ENCODE peak calls at places on chromosomes 2 and 18, in eight cellular contexts. One of them, this sample, is unnamed.

GRCh38 chr2:20193185-20193584 is 31.7 kb downstream of the SDC1 start:
- DNase-seq in neural crest cell: no peak
- DNase-seq in heart left ventricle: no peak
- DNase-seq in NCI-H1092 treated with DMSO at 0.1 percent for 48 hours: no peak
- DNase-seq in kidney glomerular epithelial cell: no peak
- DNase-seq in GM13977: no peak
- DNase-seq in NCI-H1436: no peak
- DNase-seq in pulmonary artery endothelial cell: no peak
- DNase-seq in this sample: no peak

GRCh38 chr18:62999921-63000320 is 284.6 kb downstream of the PHLPP1 start:
- DNase-seq in heart left ventricle: no peak
- DNase-seq in NCI-H1092 treated with DMSO at 0.1 percent for 48 hours: no peak
- DNase-seq in NCI-H1436: no peak
- DNase-seq in neural crest cell: no peak
- DNase-seq in kidney glomerular epithelial cell: no peak
- DNase-seq in pulmonary artery endothelial cell: no peak
- DNase-seq in GM13977: no peak
- DNase-seq in this sample: no peak

GRCh38 chr2:173657996-173658717 is 303.5 kb downstream of the CDCA7 start:
- DNase-seq in neural crest cell: no peak
- DNase-seq in kidney glomerular epithelial cell: peak; percentile 79
- DNase-seq in heart left ventricle: peak; percentile 47
- DNase-seq in NCI-H1092 treated with DMSO at 0.1 percent for 48 hours: no peak
- DNase-seq in pulmonary artery endothelial cell: peak; percentile 13
- DNase-seq in NCI-H1436: no peak
- DNase-seq in GM13977: no peak
- DNase-seq in this sample: no peak

GRCh38 chr2:64595397-64596160 is 58.1 kb downstream of the SERTAD2 start:
- DNase-seq in NCI-H1436: no peak
- DNase-seq in NCI-H1092 treated with DMSO at 0.1 percent for 48 hours: no peak
- DNase-seq in neural crest cell: no peak
- DNase-seq in pulmonary artery endothelial cell: no peak
- DNase-seq in heart left ventricle: no peak
- DNase-seq in GM13977: no peak
- DNase-seq in kidney glomerular epithelial cell: no peak
- DNase-seq in this sample: peak; percentile 65

GRCh38 chr18:10379511-10379910 is 74.9 kb upstream of the APCDD1 start:
- DNase-seq in pulmonary artery endothelial cell: no peak
- DNase-seq in NCI-H1436: no peak
- DNase-seq in GM13977: no peak
- DNase-seq in NCI-H1092 treated with DMSO at 0.1 percent for 48 hours: no peak
- DNase-seq in kidney glomerular epithelial cell: no peak
- DNase-seq in heart left ventricle: no peak
- DNase-seq in neural crest cell: no peak
- DNase-seq in this sample: no peak

GRCh38 chr2:191105082-191105481 is 45.7 kb downstream of the STAT4 start:
- DNase-seq in pulmonary artery endothelial cell: no peak
- DNase-seq in neural crest cell: no peak
- DNase-seq in NCI-H1436: no peak
- DNase-seq in NCI-H1092 treated with DMSO at 0.1 percent for 48 hours: no peak
- DNase-seq in kidney glomerular epithelial cell: no peak
- DNase-seq in heart left ventricle: no peak
- DNase-seq in GM13977: no peak
- DNase-seq in this sample: no peak

GRCh38 chr2:12617366-12617765 is 99.4 kb upstream of the TRIB2 start:
- DNase-seq in neural crest cell: no peak
- DNase-seq in heart left ventricle: no peak
- DNase-seq in NCI-H1436: no peak
- DNase-seq in NCI-H1092 treated with DMSO at 0.1 percent for 48 hours: no peak
- DNase-seq in kidney glomerular epithelial cell: no peak
- DNase-seq in GM13977: no peak
- DNase-seq in pulmonary artery endothelial cell: no peak
- DNase-seq in this sample: peak; percentile 74

GRCh38 chr2:207499114-207499513 is 30.6 kb upstream of the CREB1 start:
- DNase-seq in NCI-H1436: no peak
- DNase-seq in pulmonary artery endothelial cell: no peak
- DNase-seq in GM13977: no peak
- DNase-seq in NCI-H1092 treated with DMSO at 0.1 percent for 48 hours: no peak
- DNase-seq in neural crest cell: no peak
- DNase-seq in heart left ventricle: no peak
- DNase-seq in kidney glomerular epithelial cell: no peak
- DNase-seq in this sample: no peak

GRCh38 chr2:181738483-181739015 is 58.2 kb upstream of the NEUROD1 start:
- DNase-seq in NCI-H1436: no peak
- DNase-seq in NCI-H1092 treated with DMSO at 0.1 percent for 48 hours: no peak
- DNase-seq in GM13977: no peak
- DNase-seq in pulmonary artery endothelial cell: no peak
- DNase-seq in neural crest cell: no peak
- DNase-seq in heart left ventricle: no peak
- DNase-seq in kidney glomerular epithelial cell: no peak
- DNase-seq in this sample: peak; percentile 16

GRCh38 chr2:223586261-223586660 is 15.9 kb downstream of the SCG2 start:
- DNase-seq in neural crest cell: no peak
- DNase-seq in pulmonary artery endothelial cell: no peak
- DNase-seq in kidney glomerular epithelial cell: no peak
- DNase-seq in heart left ventricle: no peak
- DNase-seq in NCI-H1436: no peak
- DNase-seq in NCI-H1092 treated with DMSO at 0.1 percent for 48 hours: peak; percentile 85
- DNase-seq in GM13977: no peak
- DNase-seq in this sample: peak; percentile 59

GRCh38 chr18:58669731-58670379 is 1.4 kb upstream of the MALT1 start:
- DNase-seq in pulmonary artery endothelial cell: no peak
- DNase-seq in kidney glomerular epithelial cell: no peak
- DNase-seq in GM13977: no peak
- DNase-seq in NCI-H1092 treated with DMSO at 0.1 percent for 48 hours: peak; percentile 95
- DNase-seq in NCI-H1436: peak; percentile 22
- DNase-seq in heart left ventricle: no peak
- DNase-seq in neural crest cell: no peak
- DNase-seq in this sample: peak; percentile 70

GRCh38 chr2:17780546-17780945 is 26.6 kb downstream of the GEN1 start:
- DNase-seq in heart left ventricle: no peak
- DNase-seq in kidney glomerular epithelial cell: peak; percentile 27
- DNase-seq in pulmonary artery endothelial cell: no peak
- DNase-seq in NCI-H1436: no peak
- DNase-seq in neural crest cell: no peak
- DNase-seq in GM13977: no peak
- DNase-seq in NCI-H1092 treated with DMSO at 0.1 percent for 48 hours: no peak
- DNase-seq in this sample: no peak

GRCh38 chr2:43157506-43158232 is 68.7 kb downstream of the ZFP36L2 start:
- DNase-seq in NCI-H1092 treated with DMSO at 0.1 percent for 48 hours: no peak
- DNase-seq in pulmonary artery endothelial cell: no peak
- DNase-seq in GM13977: no peak
- DNase-seq in heart left ventricle: no peak
- DNase-seq in kidney glomerular epithelial cell: no peak
- DNase-seq in NCI-H1436: no peak
- DNase-seq in neural crest cell: no peak
- DNase-seq in this sample: no peak

GRCh38 chr2:85215074-85216050 is 82.2 kb downstream of the TCF7L1 start:
- DNase-seq in NCI-H1436: peak; percentile 14
- DNase-seq in GM13977: no peak
- DNase-seq in kidney glomerular epithelial cell: no peak
- DNase-seq in NCI-H1092 treated with DMSO at 0.1 percent for 48 hours: peak; percentile 44
- DNase-seq in heart left ventricle: no peak
- DNase-seq in pulmonary artery endothelial cell: no peak
- DNase-seq in neural crest cell: no peak
- DNase-seq in this sample: peak; percentile 45

GRCh38 chr2:20356042-20356441 is 5.4 kb upstream of the PUM2 start:
- DNase-seq in pulmonary artery endothelial cell: no peak
- DNase-seq in kidney glomerular epithelial cell: no peak
- DNase-seq in neural crest cell: no peak
- DNase-seq in NCI-H1436: no peak
- DNase-seq in NCI-H1092 treated with DMSO at 0.1 percent for 48 hours: peak; percentile 28
- DNase-seq in heart left ventricle: no peak
- DNase-seq in GM13977: no peak
- DNase-seq in this sample: no peak

GRCh38 chr2:219490600-219491130 is 8.0 kb upstream of the GMPPA start:
- DNase-seq in NCI-H1436: no peak
- DNase-seq in pulmonary artery endothelial cell: no peak
- DNase-seq in NCI-H1092 treated with DMSO at 0.1 percent for 48 hours: no peak
- DNase-seq in heart left ventricle: no peak
- DNase-seq in neural crest cell: no peak
- DNase-seq in kidney glomerular epithelial cell: no peak
- DNase-seq in GM13977: no peak
- DNase-seq in this sample: no peak

GRCh38 chr2:163157891-163158511 is 319.4 kb upstream of the KCNH7 start:
- DNase-seq in neural crest cell: no peak
- DNase-seq in NCI-H1436: no peak
- DNase-seq in NCI-H1092 treated with DMSO at 0.1 percent for 48 hours: no peak
- DNase-seq in GM13977: no peak
- DNase-seq in pulmonary artery endothelial cell: peak; percentile 48
- DNase-seq in kidney glomerular epithelial cell: peak; percentile 55
- DNase-seq in heart left ventricle: no peak
- DNase-seq in this sample: no peak

GRCh38 chr18:3075491-3075890 is 62.5 kb upstream of the LPIN2 start:
- DNase-seq in NCI-H1436: no peak
- DNase-seq in heart left ventricle: no peak
- DNase-seq in pulmonary artery endothelial cell: no peak
- DNase-seq in neural crest cell: no peak
- DNase-seq in kidney glomerular epithelial cell: no peak
- DNase-seq in GM13977: no peak
- DNase-seq in NCI-H1092 treated with DMSO at 0.1 percent for 48 hours: no peak
- DNase-seq in this sample: no peak

GRCh38 chr2:164617466-164617865 is 3.8 kb downstream of the GRB14 start:
- DNase-seq in pulmonary artery endothelial cell: peak; percentile 17
- DNase-seq in kidney glomerular epithelial cell: peak; percentile 68
- DNase-seq in NCI-H1092 treated with DMSO at 0.1 percent for 48 hours: no peak
- DNase-seq in heart left ventricle: no peak
- DNase-seq in NCI-H1436: no peak
- DNase-seq in GM13977: no peak
- DNase-seq in neural crest cell: no peak
- DNase-seq in this sample: no peak

GRCh38 chr2:234463626-234464290 is 33.1 kb downstream of the ARL4C start:
- DNase-seq in NCI-H1436: peak; percentile 87
- DNase-seq in kidney glomerular epithelial cell: no peak
- DNase-seq in GM13977: no peak
- DNase-seq in NCI-H1092 treated with DMSO at 0.1 percent for 48 hours: peak; percentile 77
- DNase-seq in neural crest cell: no peak
- DNase-seq in heart left ventricle: no peak
- DNase-seq in pulmonary artery endothelial cell: no peak
- DNase-seq in this sample: peak; percentile 87

GRCh38 chr2:73890301-73891092 is 2.3 kb upstream of the ACTG2 start:
- DNase-seq in pulmonary artery endothelial cell: no peak
- DNase-seq in GM13977: no peak
- DNase-seq in kidney glomerular epithelial cell: no peak
- DNase-seq in heart left ventricle: no peak
- DNase-seq in NCI-H1436: no peak
- DNase-seq in neural crest cell: no peak
- DNase-seq in NCI-H1092 treated with DMSO at 0.1 percent for 48 hours: no peak
- DNase-seq in this sample: no peak

GRCh38 chr2:62435720-62436119 is 70.3 kb downstream of the TMEM17 start:
- DNase-seq in pulmonary artery endothelial cell: no peak
- DNase-seq in neural crest cell: no peak
- DNase-seq in heart left ventricle: no peak
- DNase-seq in NCI-H1092 treated with DMSO at 0.1 percent for 48 hours: no peak
- DNase-seq in NCI-H1436: no peak
- DNase-seq in kidney glomerular epithelial cell: no peak
- DNase-seq in GM13977: peak; percentile 60
- DNase-seq in this sample: no peak

GRCh38 chr2:152336103-152336853 is 1.3 kb downstream of the FMNL2 start:
- DNase-seq in neural crest cell: peak; percentile 19
- DNase-seq in kidney glomerular epithelial cell: peak; percentile 62
- DNase-seq in NCI-H1436: no peak
- DNase-seq in NCI-H1092 treated with DMSO at 0.1 percent for 48 hours: no peak
- DNase-seq in GM13977: peak; percentile 61
- DNase-seq in pulmonary artery endothelial cell: no peak
- DNase-seq in heart left ventricle: peak; percentile 67
- DNase-seq in this sample: peak; percentile 59